ENCODE peak calls at places on chromosomes 4 and X, in four cellular contexts. T is K562, L is A549, P is MM.1S. J is an unnamed sample.

GRCh38 chr4:7719354-7720174 is 220.1 kb downstream of the AFAP1 start:
- DNase-seq in T (peak), L (no peak), P (no peak), J (no peak)

GRCh38 chr4:81562093-81562492 is 90.4 kb upstream of the RASGEF1B start:
- DNase-seq in T (no peak), L (no peak), P (peak), J (peak)

GRCh38 chr4:88610771-88611170 is 18.5 kb downstream of the HERC3 start:
- DNase-seq in T (no peak), L (no peak), P (no peak), J (no peak)

GRCh38 chrX:51420610-51421009 is 75.8 kb downstream of the NUDT11 start:
- DNase-seq in T (peak), L (peak), P (peak), J (no peak)

GRCh38 chr4:158996669-158997074 is 106.2 kb upstream of the RAPGEF2 start:
- DNase-seq in T (no peak), L (peak), P (no peak), J (no peak)

GRCh38 chr4:40916218-40916555 is 166.4 kb downstream of the NSUN7 start:
- DNase-seq in T (no peak), L (no peak), P (no peak), J (no peak)

GRCh38 chrX:12239356-12240082 is 101.2 kb downstream of the FRMPD4 start:
- DNase-seq in T (no peak), L (no peak), P (no peak), J (no peak)

GRCh38 chr4:38371391-38371851 is 292.6 kb upstream of the KLF3 start:
- DNase-seq in T (no peak), L (no peak), P (no peak), J (no peak)

GRCh38 chrX:37383313-37383712 is 34.1 kb downstream of the PRRG1 start:
- DNase-seq in T (no peak), L (no peak), P (no peak), J (no peak)

GRCh38 chr4:112426416-112426815 is 89.6 kb downstream of the NEUROG2 start:
- DNase-seq in T (no peak), L (no peak), P (no peak), J (no peak)

GRCh38 chr4:173835863-173836262 is 305.8 kb upstream of the HAND2 start:
- DNase-seq in T (no peak), L (no peak), P (no peak), J (no peak)

GRCh38 chr4:88511236-88511635 is 12.3 kb downstream of the PYURF start:
- DNase-seq in T (no peak), L (no peak), P (no peak), J (no peak)

GRCh38 chr4:42750831-42751230 is 93.9 kb upstream of the ATP8A1 start:
- DNase-seq in T (no peak), L (no peak), P (no peak), J (no peak)

GRCh38 chrX:39439910-39440733 is 638.9 kb downstream of the MID1IP1 start:
- DNase-seq in T (no peak), L (no peak), P (peak), J (peak)

GRCh38 chr4:119517361-119518229 is 111.0 kb downstream of the PDE5A start:
- DNase-seq in T (no peak), L (peak), P (no peak), J (no peak)

GRCh38 chrX:8870411-8870810 is 69.2 kb upstream of the FAM9A start:
- DNase-seq in T (no peak), L (no peak), P (no peak), J (no peak)

GRCh38 chrX:8867454-8867853 is 66.3 kb upstream of the FAM9A start:
- DNase-seq in T (no peak), L (no peak), P (no peak), J (no peak)

GRCh38 chrX:8869812-8870211 is 68.6 kb upstream of the FAM9A start:
- DNase-seq in T (no peak), L (no peak), P (no peak), J (no peak)

GRCh38 chrX:8868070-8868795 is 67.0 kb upstream of the FAM9A start:
- DNase-seq in T (no peak), L (peak), P (no peak), J (no peak)

DNA sequence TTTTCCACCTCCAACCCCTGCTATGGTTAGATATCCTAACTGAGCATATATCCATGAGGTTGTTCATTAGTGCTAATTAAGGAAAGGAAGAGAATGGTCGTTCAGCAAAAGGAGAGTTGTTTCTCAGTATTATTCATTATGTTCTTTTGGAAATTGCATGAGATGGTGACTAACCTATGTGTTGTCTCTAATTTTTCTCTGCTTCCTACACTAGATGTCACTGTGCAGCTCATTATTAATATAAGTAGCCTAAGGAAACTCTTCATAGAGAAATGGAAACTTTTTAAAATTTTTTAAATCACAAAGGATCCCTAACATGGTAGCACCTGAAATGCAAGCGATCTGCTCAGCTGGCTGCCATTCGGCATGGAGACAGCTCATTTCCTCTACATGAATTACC is 67.7 kb upstream of the FAM9A start:
- DNase-seq in T (no peak), L (no peak), P (no peak), J (no peak)
- TF ChIP-seq CTCF in T (no peak), L (peak), P (peak), J (no peak)

DNA sequence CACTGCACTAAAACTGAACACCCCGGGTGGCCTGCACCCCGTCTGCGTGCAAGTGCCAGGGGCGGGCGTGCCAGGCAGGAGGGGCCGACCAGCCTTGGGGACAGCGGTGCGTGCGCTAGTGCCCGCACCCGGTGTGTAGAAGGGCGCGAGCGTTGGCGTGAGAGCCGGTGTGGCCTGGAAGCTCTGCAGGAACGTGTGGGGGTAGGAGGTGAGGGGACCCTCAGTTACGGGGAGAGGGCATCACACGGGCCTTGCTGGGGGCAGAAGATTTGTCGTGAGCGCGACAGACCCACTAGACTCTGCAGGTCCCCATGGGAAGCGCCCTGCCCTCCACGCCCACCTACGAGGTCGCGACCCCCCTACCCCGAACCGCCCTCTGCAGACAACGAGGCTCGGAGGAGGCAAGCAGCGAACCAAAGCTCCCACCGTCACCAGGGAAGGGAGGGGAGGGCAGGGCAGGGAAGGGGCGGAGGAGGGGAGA is 105.8 kb downstream of the FAM53A start:
- DNase-seq in T (no peak), L (no peak), P (no peak), J (no peak)
- H3K4me3 ChIP-seq in T (no peak), L (peak), P (no peak), J (no peak)

DNA sequence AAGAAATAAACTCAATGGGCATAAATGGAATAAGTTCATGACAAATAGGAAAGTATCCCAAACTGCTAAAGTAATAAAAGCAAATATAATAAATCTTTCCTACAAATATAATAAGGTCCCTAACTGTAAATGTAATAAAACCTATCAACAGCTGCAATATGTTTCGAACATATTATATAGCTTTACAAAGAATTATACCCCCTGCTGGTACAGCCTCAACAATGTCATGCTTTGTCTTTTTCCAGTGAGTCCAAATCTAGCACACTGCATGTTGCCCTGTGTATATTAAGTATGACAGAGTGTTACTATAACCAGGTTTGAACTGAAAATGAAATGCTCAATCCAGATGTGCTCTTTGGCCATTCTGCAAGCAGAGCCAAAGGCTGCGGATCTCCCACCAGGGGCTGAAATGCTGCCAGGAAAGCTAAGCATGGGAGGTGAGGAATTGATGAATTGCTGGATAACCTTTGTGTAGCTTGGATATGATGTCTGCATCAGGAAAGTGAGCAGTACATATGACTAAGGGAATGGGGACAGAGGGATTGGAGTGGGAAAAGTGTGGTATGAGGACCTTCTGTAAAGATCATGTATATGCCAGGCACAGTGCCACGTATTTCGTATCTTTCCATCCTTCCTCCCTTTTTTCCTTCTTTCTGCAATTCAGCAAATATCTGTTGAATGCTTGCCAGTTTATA is 954.5 kb upstream of the LCORL start:
- DNase-seq in T (no peak), L (no peak), P (no peak), J (no peak)
- TF ChIP-seq CTCF in T (no peak), L (no peak), P (no peak), J (no peak)

GRCh38 chr4:178671766-178672165 is 1229.5 kb upstream of the AGA start:
- DNase-seq in T (no peak), L (no peak), P (peak), J (no peak)
- H3K4me3 ChIP-seq in T (no peak), L (no peak), P (peak), J (no peak)

GRCh38 chr4:793109-793861 is 32.6 kb downstream of the CPLX1 start:
- DNase-seq in T (no peak), L (no peak), P (no peak), J (no peak)

GRCh38 chr4:790466-790820 is 35.5 kb downstream of the CPLX1 start:
- DNase-seq in T (no peak), L (no peak), P (no peak), J (no peak)

GRCh38 chr4:791201-791865 is 34.6 kb downstream of the CPLX1 start:
- DNase-seq in T (no peak), L (no peak), P (no peak), J (no peak)

GRCh38 chr4:792729-793108 is 33.2 kb downstream of the CPLX1 start:
- DNase-seq in T (no peak), L (no peak), P (no peak), J (peak)

DNA sequence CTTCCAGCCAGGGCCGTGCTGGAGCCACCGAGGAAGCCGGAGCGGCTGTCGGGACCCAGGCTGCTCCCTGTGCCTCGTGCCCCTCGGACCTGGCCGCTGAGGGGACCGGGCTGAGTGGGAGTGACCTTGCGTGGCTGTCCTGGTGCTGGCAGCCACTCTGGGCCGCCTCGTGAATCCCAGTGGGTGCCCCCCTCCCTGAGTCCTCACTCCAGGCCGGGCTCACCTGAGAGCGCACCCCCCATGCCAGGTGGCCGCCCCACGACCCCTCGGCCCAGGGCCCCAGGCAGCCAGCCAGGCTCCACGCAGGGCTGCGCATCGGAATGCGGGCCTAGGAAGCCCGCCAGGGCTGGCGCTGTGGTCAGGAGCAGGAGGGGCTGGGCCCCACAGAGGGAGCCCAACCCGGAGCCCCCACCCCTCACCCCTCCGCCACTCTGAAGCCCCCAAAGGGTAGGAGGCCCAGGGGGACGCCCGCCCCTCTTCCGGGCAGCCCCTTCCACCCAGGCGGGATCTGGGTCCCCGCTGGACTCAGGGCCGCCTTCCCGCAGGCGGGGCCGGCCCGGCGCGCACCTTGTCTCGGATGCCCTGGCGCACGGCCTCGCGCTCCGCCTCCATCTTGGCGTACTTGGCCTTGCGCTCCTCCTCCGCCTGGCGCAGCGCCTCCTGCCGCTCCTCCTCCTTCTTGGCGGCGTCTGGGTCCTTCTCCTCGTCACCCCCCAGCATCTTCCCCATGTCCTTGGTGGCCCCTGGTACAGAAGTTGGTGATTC is 33.9 kb downstream of the CPLX1 start:
- DNase-seq in T (peak), L (no peak), P (no peak), J (no peak)
- TF ChIP-seq CTCF in T (no peak), L (no peak), P (no peak), J (peak)

GRCh38 chrX:16725067-16725466 is 5.7 kb downstream of the SYAP1 start:
- DNase-seq in T (no peak), L (no peak), P (no peak), J (no peak)
- H3K4me3 ChIP-seq in T (no peak), L (no peak), P (no peak), J (no peak)

DNA sequence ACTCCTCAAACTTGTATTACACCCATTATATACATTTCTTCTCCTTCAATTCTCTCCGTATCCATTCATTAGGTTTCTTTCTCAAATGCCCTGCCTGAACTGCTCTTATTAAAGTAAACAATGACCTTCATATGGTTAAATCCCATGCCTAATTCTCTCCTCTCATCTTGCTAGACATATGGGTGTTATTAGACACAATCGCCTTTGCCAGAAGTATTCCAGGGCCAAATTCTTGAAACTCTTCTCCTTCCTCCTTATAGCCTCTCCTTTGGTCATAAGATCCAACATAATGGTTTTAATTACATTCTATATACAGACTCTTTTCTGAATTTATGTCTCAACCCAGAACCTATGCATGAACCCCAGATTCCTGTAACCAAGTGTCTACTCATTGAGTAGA is 4.8 kb downstream of the ANXA10 start:
- DNase-seq in T (no peak), L (no peak), P (no peak), J (no peak)
- TF ChIP-seq CTCF in T (no peak), L (no peak), P (no peak), J (no peak)

GRCh38 chrX:71181558-71181909 is 36.9 kb downstream of the NLGN3 start:
- DNase-seq in T (peak), L (no peak), P (peak), J (peak)
- H3K4me3 ChIP-seq in T (peak), L (peak), P (peak), J (peak)

DNA sequence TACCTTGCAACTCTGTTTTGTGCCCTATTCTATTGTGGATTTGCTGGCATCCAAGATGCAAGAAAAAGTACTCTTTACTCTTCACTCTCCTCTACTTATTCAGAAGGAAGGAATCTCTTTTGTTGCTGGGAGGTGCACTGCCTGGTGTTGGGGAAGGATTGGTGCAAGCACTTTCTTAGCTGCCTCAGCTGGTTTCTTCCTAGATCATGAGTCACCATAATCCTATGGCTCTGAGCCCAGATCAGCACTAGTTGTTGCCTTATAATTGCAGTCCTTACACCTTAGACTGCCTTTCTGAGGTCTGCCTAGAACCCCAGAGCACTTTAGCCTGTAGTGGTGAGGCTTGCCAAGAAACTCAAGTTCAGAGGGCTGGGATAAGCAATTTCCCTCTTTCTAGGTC is 37.0 kb upstream of the CT83 start:
- DNase-seq in T (no peak), L (peak), P (no peak), J (no peak)
- TF ChIP-seq CTCF in T (no peak), L (no peak), P (no peak), J (no peak)

J was measured in GM12864.